ENCODE peak calls at places on chromosomes 1 and 21, in six cellular contexts. F, D, A, K, M and R are unnamed samples.

GRCh38 chr21:42317341-42317741 is 2.1 kb upstream of the TFF3 start:
- DNase-seq in K (no peak), M (no peak), D (no peak), F (no peak), A (no peak), R (no peak)

GRCh38 chr1:38581396-38581795 is 278.2 kb downstream of the RRAGC start:
- DNase-seq in F (no peak), A (no peak), M (no peak), D (no peak), K (no peak), R (no peak)

GRCh38 chr1:203202431-203203245 is 16.1 kb upstream of the CHI3L1 start:
- DNase-seq in M (peak; percentile 95), K (peak; percentile 90), F (no peak), A (peak; percentile 17), D (no peak), R (no peak)

GRCh38 chr1:111747282-111747734 is 8.1 kb upstream of the INKA2 start:
- DNase-seq in K (peak; percentile 77), M (peak; percentile 84), A (peak; percentile 65), D (peak; percentile 32), F (no peak), R (no peak)

GRCh38 chr1:107135466-107135865 is 5.4 kb upstream of the NTNG1 start:
- DNase-seq in M (peak; percentile 66), F (no peak), K (peak; percentile 36), A (peak; percentile 41), D (no peak), R (no peak)

GRCh38 chr1:232594018-232594502 is 35.9 kb downstream of the SIPA1L2 start:
- DNase-seq in A (peak; percentile 74), M (no peak), F (no peak), D (no peak), K (peak; percentile 13), R (no peak)

GRCh38 chr1:59173721-59174120 is 123.2 kb upstream of the FGGY start:
- DNase-seq in D (no peak), A (peak; percentile 50), M (peak; percentile 70), K (peak; percentile 93), F (no peak), R (no peak)

GRCh38 chr1:85316324-85316723 is 39.9 kb upstream of the BCL10 start:
- DNase-seq in M (peak; percentile 30), D (no peak), K (no peak), F (no peak), A (no peak), R (no peak)

GRCh38 chr1:26907071-26907922 is 6.5 kb downstream of the NR0B2 start:
- DNase-seq in D (no peak), A (peak; percentile 97), K (peak; percentile 92), M (peak; percentile 64), F (no peak), R (peak; percentile 93)

GRCh38 chr1:156571959-156572662 is at the start of gene IQGAP3:
- DNase-seq in K (peak; percentile 69), A (peak; percentile 81), M (peak; percentile 79), D (peak; percentile 67), F (peak; percentile 85), R (peak; percentile 39)

GRCh38 chr1:15176120-15176519 is 22.6 kb downstream of the TMEM51 start:
- DNase-seq in D (no peak), K (no peak), F (no peak), M (no peak), A (no peak), R (no peak)

GRCh38 chr1:115302390-115302961 is 35.6 kb downstream of the NGF start:
- DNase-seq in D (no peak), K (peak; percentile 91), M (peak; percentile 81), F (no peak), A (peak; percentile 68), R (no peak)

GRCh38 chr21:33449650-33450049 is 30.1 kb downstream of the TMEM50B start:
- DNase-seq in D (no peak), K (no peak), F (no peak), M (no peak), A (no peak), R (no peak)

GRCh38 chr1:115142616-115143015 is 53.3 kb upstream of the TSPAN2 start:
- DNase-seq in D (no peak), A (no peak), M (peak; percentile 35), K (peak; percentile 68), F (no peak), R (no peak)

GRCh38 chr1:93919780-93920179 is 10.6 kb upstream of the GCLM start:
- DNase-seq in M (no peak), A (no peak), F (no peak), D (no peak), K (no peak), R (no peak)

GRCh38 chr21:41631564-41632461 is 123.9 kb upstream of the TMPRSS2 start:
- DNase-seq in A (peak; percentile 83), M (peak; percentile 31), D (no peak), K (no peak), F (no peak), R (peak; percentile 60)

GRCh38 chr1:190373705-190374336 is 103.8 kb downstream of the BRINP3 start:
- DNase-seq in A (peak; percentile 9), F (no peak), D (no peak), M (peak; percentile 41), K (peak; percentile 38), R (no peak)

GRCh38 chr21:35533893-35534292 is 484.8 kb upstream of the RUNX1 start:
- DNase-seq in F (no peak), A (no peak), M (no peak), D (no peak), K (no peak), R (no peak)

GRCh38 chr21:43921602-43921978 is 56.6 kb downstream of the AGPAT3 start:
- DNase-seq in F (no peak), D (peak; percentile 39), A (no peak), K (no peak), M (no peak), R (no peak)

GRCh38 chr21:43919871-43920801 is 55.1 kb downstream of the AGPAT3 start:
- DNase-seq in A (no peak), K (peak; percentile 40), F (peak; percentile 19), M (no peak), D (no peak), R (no peak)

GRCh38 chr21:43923391-43923790 is 58.4 kb downstream of the AGPAT3 start:
- DNase-seq in A (no peak), K (peak; percentile 11), F (peak; percentile 54), D (no peak), M (peak; percentile 19), R (no peak)

GRCh38 chr21:43922949-43923348 is 57.9 kb downstream of the AGPAT3 start:
- DNase-seq in D (no peak), F (no peak), A (no peak), K (no peak), M (no peak), R (no peak)

DNA sequence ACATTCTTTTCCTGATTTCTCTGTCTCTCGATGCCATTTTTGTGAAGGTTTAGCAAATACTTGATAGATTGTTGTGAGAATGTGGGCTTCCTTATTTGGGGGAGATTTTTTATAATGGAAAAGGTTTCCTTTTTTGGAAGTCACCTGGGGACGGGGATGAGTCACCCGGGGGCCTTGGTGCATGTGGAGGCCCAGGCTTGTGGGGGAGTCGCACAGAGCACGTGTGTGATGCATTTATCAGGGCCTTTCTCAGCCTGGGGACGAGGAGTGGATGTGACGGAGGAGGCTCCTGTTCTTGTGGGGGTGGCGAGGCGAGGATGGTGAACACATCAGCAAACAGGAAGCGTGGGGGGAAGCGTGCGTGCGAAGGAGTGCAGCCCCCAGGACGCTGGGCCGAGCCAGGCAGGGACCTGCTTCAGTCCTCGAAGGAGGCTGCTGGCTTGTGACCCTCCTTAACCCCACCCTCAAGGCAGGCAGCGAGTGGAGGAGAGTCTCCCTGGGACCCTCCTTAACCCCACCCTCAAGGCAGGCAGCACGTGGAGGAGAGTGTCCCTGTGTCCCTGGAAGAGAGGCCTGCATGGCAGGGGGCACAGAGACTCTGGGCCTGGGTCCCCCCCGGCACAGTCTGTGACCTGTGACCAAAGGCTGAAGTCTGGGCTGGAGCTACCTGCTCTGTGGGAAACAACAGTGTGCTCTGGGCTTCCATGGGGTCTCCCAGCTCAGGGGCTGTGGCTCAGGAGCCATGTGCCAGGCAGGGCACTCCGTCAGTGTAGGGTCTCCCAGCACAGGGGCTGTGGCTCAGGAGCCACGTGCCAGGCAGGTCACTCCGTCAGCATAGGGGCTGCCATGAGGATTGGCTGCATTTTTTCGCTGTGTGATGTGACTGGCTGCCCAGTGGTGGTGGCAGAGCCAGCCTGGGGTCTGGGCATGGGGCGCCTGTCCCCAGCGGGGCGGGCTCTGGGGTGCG is 57.2 kb downstream of the AGPAT3 start:
- DNase-seq in M (no peak), D (peak; percentile 61), K (peak; percentile 26), F (no peak), A (no peak), R (no peak)
- H3K27ac ChIP-seq in M (no peak overlapping the region), D (no peak overlapping the region), K (no peak overlapping the region), F (no peak overlapping the region), A (no peak overlapping the region), R (no peak overlapping the region)

DNA sequence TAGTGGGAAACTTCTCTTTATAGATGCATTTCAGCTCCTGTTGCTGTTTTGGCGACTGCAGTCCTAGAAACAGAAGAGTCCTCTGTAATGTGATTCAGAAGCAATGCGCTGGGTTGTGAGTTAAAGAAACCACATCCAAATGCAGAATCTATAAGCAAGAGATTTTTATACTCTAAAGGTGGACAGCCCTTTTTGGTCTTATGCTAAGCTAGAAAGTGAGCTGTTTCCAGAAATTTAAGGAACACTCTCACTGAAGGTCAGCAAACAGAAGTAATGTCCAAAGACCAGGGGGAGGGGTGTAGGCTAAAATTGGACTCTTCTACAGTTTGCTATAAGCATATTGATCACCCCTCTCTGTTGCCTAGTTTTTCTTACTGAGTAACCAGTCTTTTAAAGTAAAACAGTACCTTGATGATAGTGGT is 30.7 kb downstream of the DUSP10 start:
- DNase-seq in M (no peak), F (no peak), D (no peak), K (no peak), A (no peak), R (no peak)
- H3K27ac ChIP-seq in M (no peak overlapping the region), F (peak overlapping the region; percentile 82), D (no peak overlapping the region), K (peak overlapping the region; percentile 27), A (no peak overlapping the region), R (no peak overlapping the region)

GRCh38 chr1:167820684-167821355 is 93.1 kb downstream of the ADCY10 start:
- DNase-seq in K (no peak), D (no peak), A (peak; percentile 44), M (no peak), F (no peak), R (no peak)
- H3K27ac ChIP-seq in K (peak overlapping the region; percentile 51), D (no peak overlapping the region), A (peak overlapping the region; percentile 94), M (peak overlapping the region; percentile 83), F (peak overlapping the region; percentile 63), R (peak overlapping the region; percentile 87)

GRCh38 chr1:207003216-207003615 is 29.3 kb downstream of the C1orf116 start:
- DNase-seq in M (no peak), F (no peak), K (no peak), D (no peak), A (no peak), R (no peak)

GRCh38 chr1:207000641-207001291 is 30.5 kb upstream of the FCAMR start:
- DNase-seq in A (no peak), K (no peak), F (no peak), D (no peak), M (no peak), R (no peak)

GRCh38 chr1:207001492-207002245 is 30.9 kb downstream of the C1orf116 start:
- DNase-seq in D (no peak), F (no peak), A (peak; percentile 79), K (no peak), M (no peak), R (no peak)

GRCh38 chr1:207002731-207003146 is 29.8 kb downstream of the C1orf116 start:
- DNase-seq in D (no peak), M (peak; percentile 40), A (peak; percentile 91), F (no peak), K (peak; percentile 26), R (no peak)

GRCh38 chr1:206998811-206999210 is 28.6 kb upstream of the FCAMR start:
- DNase-seq in A (no peak), K (no peak), F (no peak), M (no peak), D (no peak), R (no peak)
- H3K27ac ChIP-seq in A (no peak overlapping the region), K (no peak overlapping the region), F (no peak overlapping the region), M (no peak overlapping the region), D (no peak overlapping the region), R (no peak overlapping the region)